ENCODE peak calls at places on chromosomes 2 and 18, in ten cellular contexts. Y is A549, W is pancreas, Z is H9, C is transverse colon, K is GM23338, R is Caco-2, O is neural progenitor cell, G is aorta, T is mammary epithelial cell. J is an unnamed sample. For H3K4me1, the result is how much of the 10 kb centered on the place peaks cover.

GRCh38 chr18:48589797-48590519 is 51.1 kb downstream of the CTIF start:
- DNase-seq in Y (no peak), W (no peak), Z (no peak), C (no peak), K (no peak), R (no peak), O (no peak), G (peak), T (no peak), J (no peak)

GRCh38 chr2:46175409-46175808 is 121.8 kb upstream of the EPAS1 start:
- DNase-seq in Y (no peak), W (no peak), Z (no peak), C (no peak), K (no peak), R (no peak), O (no peak), G (no peak), T (no peak), J (no peak)

GRCh38 chr2:96336873-96337272 is 1.3 kb downstream of the NCAPH start:
- DNase-seq in Y (no peak), W (no peak), Z (no peak), C (no peak), K (no peak), R (no peak), O (no peak), G (no peak), T (no peak), J (no peak)

GRCh38 chr18:25298853-25299274 is 53.1 kb downstream of the ZNF521 start:
- DNase-seq in Y (no peak), W (no peak), Z (no peak), C (no peak), K (no peak), R (no peak), O (no peak), G (no peak), T (peak), J (no peak)

GRCh38 chr2:133747965-133748700 is 179.9 kb upstream of the NCKAP5 start:
- DNase-seq in Y (no peak), W (no peak), Z (no peak), C (no peak), K (no peak), R (no peak), O (no peak), G (no peak), T (no peak), J (no peak)

GRCh38 chr2:65436825-65437221 is 4.4 kb upstream of the SPRED2 start:
- DNase-seq in Y (no peak), W (no peak), Z (no peak), C (no peak), K (peak), R (no peak), O (peak), G (no peak), T (no peak), J (peak)

GRCh38 chr2:42059261-42059898 is 11.6 kb downstream of the PKDCC start:
- DNase-seq in Y (no peak), W (no peak), Z (no peak), C (no peak), K (no peak), R (no peak), O (no peak), G (no peak), T (no peak), J (no peak)

GRCh38 chr2:181907005-181907549 is 15.5 kb downstream of the ITPRID2 start:
- DNase-seq in Y (no peak), W (no peak), Z (no peak), C (no peak), K (no peak), R (no peak), O (no peak), G (no peak), T (no peak), J (no peak)

GRCh38 chr2:167196461-167197252 is 308.4 kb downstream of the XIRP2 start:
- DNase-seq in Y (no peak), W (peak), Z (no peak), C (no peak), K (no peak), R (no peak), O (peak), G (no peak), T (peak), J (no peak)

GRCh38 chr2:20702563-20702962 is 35.6 kb downstream of the GDF7 start:
- DNase-seq in Y (no peak), W (no peak), Z (no peak), C (no peak), K (no peak), R (no peak), O (no peak), G (no peak), T (no peak), J (no peak)

GRCh38 chr18:8785261-8785660 is 79.9 kb downstream of the MTCL1 start:
- DNase-seq in Y (no peak), W (no peak), Z (no peak), C (no peak), K (no peak), R (no peak), O (no peak), G (no peak), T (no peak), J (no peak)

GRCh38 chr2:167292430-167293171 is 404.3 kb downstream of the XIRP2 start:
- DNase-seq in Y (peak), W (peak), Z (peak), C (peak), K (peak), R (peak), O (peak), G (peak), T (peak), J (peak)

GRCh38 chr2:42722328-42723190 is 41.4 kb downstream of the OXER1 start:
- DNase-seq in Y (peak), W (peak), Z (no peak), C (peak), K (peak), R (no peak), O (peak), G (peak), T (peak), J (peak)

GRCh38 chr2:209577376-209578357 is 153.8 kb downstream of the MAP2 start:
- DNase-seq in Y (peak), W (no peak), Z (no peak), C (no peak), K (peak), R (no peak), O (peak), G (no peak), T (no peak), J (no peak)

GRCh38 chr2:138554123-138554522 is 52.6 kb downstream of the SPOPL start:
- DNase-seq in Y (no peak), W (no peak), Z (no peak), C (no peak), K (no peak), R (no peak), O (no peak), G (no peak), T (no peak), J (no peak)

GRCh38 chr2:133819906-133820305 is 251.6 kb upstream of the NCKAP5 start:
- DNase-seq in Y (no peak), W (no peak), Z (no peak), C (no peak), K (no peak), R (no peak), O (no peak), G (no peak), T (no peak), J (no peak)

GRCh38 chr2:106089611-106090010 is 104.5 kb downstream of the UXS1 start:
- DNase-seq in Y (no peak), W (no peak), Z (no peak), C (no peak), K (no peak), R (no peak), O (no peak), G (no peak), T (no peak), J (no peak)

GRCh38 chr2:42917374-42918017 is 125.1 kb upstream of the HAAO start:
- DNase-seq in Y (no peak), W (no peak), Z (no peak), C (peak), K (no peak), R (no peak), O (no peak), G (no peak), T (no peak), J (no peak)

GRCh38 chr18:12092398-12093229 is 1.0 kb upstream of the ANKRD62 start:
- DNase-seq in Y (peak), W (peak), Z (peak), C (peak), K (peak), R (peak), O (peak), G (no peak), T (no peak), J (peak)

GRCh38 chr2:75896779-75897366 is 186.2 kb upstream of the GCFC2 start:
- DNase-seq in Y (peak), W (no peak), Z (peak), C (no peak), K (peak), R (peak), O (peak), G (no peak), T (peak), J (no peak)

GRCh38 chr2:100060875-100061274 is 81.5 kb downstream of the AFF3 start:
- DNase-seq in Y (no peak), W (no peak), Z (no peak), C (no peak), K (no peak), R (no peak), O (no peak), G (no peak), T (no peak), J (no peak)

GRCh38 chr2:32002406-32002805 is 8.4 kb downstream of the MEMO1 start:
- DNase-seq in Y (no peak), W (no peak), Z (no peak), C (no peak), K (no peak), R (no peak), O (no peak), G (no peak), T (no peak), J (peak)

GRCh38 chr2:44529448-44529847 is 167.7 kb downstream of the CAMKMT start:
- DNase-seq in Y (no peak), W (no peak), Z (no peak), C (no peak), K (no peak), R (no peak), O (no peak), G (no peak), T (peak), J (no peak)

GRCh38 chr2:12050381-12050780 is 303.9 kb downstream of the LPIN1 start:
- DNase-seq in Y (peak), W (no peak), Z (no peak), C (no peak), K (no peak), R (no peak), O (no peak), G (no peak), T (peak), J (no peak)

GRCh38 chr18:76494541-76495403 is at the start of gene ZNF516:
- DNase-seq in Y (no peak), W (peak), Z (no peak), C (no peak), K (peak), R (no peak), O (peak), G (peak), T (no peak), J (no peak)

GRCh38 chr2:201939366-201939985 is 94.2 kb upstream of the FZD7 start:
- DNase-seq in Y (no peak), W (no peak), Z (no peak), C (no peak), K (no peak), R (no peak), O (peak), G (no peak), T (no peak), J (no peak)

GRCh38 chr2:230589497-230590015 is 123.1 kb upstream of the CAB39 start:
- DNase-seq in Y (no peak), W (no peak), Z (no peak), C (peak), K (no peak), R (no peak), O (no peak), G (no peak), T (no peak), J (no peak)

GRCh38 chr2:231223458-231223970 is 25.1 kb downstream of the ARMC9 start:
- DNase-seq in Y (no peak), W (no peak), Z (no peak), C (no peak), K (no peak), R (no peak), O (no peak), G (no peak), T (no peak), J (no peak)

GRCh38 chr18:46250084-46250811 is 146.1 kb downstream of the HAUS1 start:
- DNase-seq in Y (no peak), W (peak), Z (no peak), C (peak), K (peak), R (peak), O (no peak), G (no peak), T (peak), J (peak)

GRCh38 chr2:127387655-127388422 is at the start of gene MAP3K2:
- DNase-seq in Y (peak), W (peak), Z (peak), C (peak), K (peak), R (peak), O (peak), G (peak), T (peak), J (peak)

GRCh38 chr2:38565333-38565732 is 37.4 kb downstream of the HNRNPLL start:
- DNase-seq in Y (no peak), W (no peak), Z (no peak), C (no peak), K (no peak), R (no peak), O (no peak), G (no peak), T (no peak), J (no peak)

GRCh38 chr2:20444993-20445910 is 1.6 kb upstream of the RHOB start:
- DNase-seq in Y (no peak), W (peak), Z (no peak), C (peak), K (peak), R (no peak), O (no peak), G (no peak), T (no peak), J (no peak)

GRCh38 chr18:44453505-44453904 is 227.2 kb upstream of the SETBP1 start:
- DNase-seq in Y (no peak), W (no peak), Z (no peak), C (no peak), K (no peak), R (no peak), O (no peak), G (no peak), T (no peak), J (no peak)

GRCh38 chr2:156680266-156680665 is 244.1 kb downstream of the GPD2 start:
- DNase-seq in Y (no peak), W (no peak), Z (no peak), C (no peak), K (no peak), R (no peak), O (no peak), G (no peak), T (no peak), J (no peak)

GRCh38 chr18:48340502-48340901 is 68.7 kb downstream of the ZBTB7C start:
- DNase-seq in Y (no peak), W (no peak), Z (no peak), C (no peak), K (no peak), R (no peak), O (no peak), G (no peak), T (no peak), J (no peak)

GRCh38 chr18:36015629-36016028 is 43.1 kb downstream of the RMP24 start:
- DNase-seq in Y (no peak), W (no peak), Z (no peak), C (no peak), K (no peak), R (no peak), O (no peak), G (no peak), T (no peak), J (no peak)

GRCh38 chr18:47594621-47595086 is 335.8 kb downstream of the SMAD2 start:
- DNase-seq in Y (no peak), W (no peak), Z (no peak), C (no peak), K (no peak), R (no peak), O (no peak), G (no peak), T (no peak), J (no peak)

GRCh38 chr2:132449868-132450267 is 33.3 kb downstream of the GPR39 start:
- DNase-seq in Y (no peak), W (no peak), Z (no peak), C (no peak), K (no peak), R (no peak), O (no peak), G (no peak), T (no peak), J (no peak)

DNA sequence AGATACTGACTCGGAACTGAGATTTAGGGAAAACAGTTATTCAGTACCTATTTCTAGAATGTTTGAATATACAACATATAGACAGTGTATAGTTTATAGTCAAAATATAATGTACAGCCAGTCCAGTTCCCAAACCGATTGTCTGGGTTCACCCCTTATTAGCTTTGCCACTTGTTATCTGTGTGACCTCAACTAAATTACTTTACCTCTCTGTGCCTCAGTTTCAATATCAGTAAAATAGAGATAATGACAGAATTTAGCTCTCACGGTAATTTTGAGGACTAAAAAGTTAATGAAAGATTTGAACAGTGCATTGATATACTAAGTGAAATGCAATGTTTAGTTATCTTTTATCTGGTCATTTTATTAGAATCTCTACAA is 750 bp upstream of the RIOK3 start:
- DNase-seq in Y (no peak), W (no peak), Z (no peak), C (no peak), K (no peak), R (no peak), O (no peak), G (no peak), T (no peak), J (no peak)
- H3K4me1 ChIP-seq in Y (under half), W (under half), Z (under half), C (under half), K (under half), R (under half), O (under half), G (under half), T (under half), J (under half)

GRCh38 chr2:173962583-173963110 is 2.5 kb downstream of the SP3 start:
- DNase-seq in Y (no peak), W (no peak), Z (no peak), C (no peak), K (no peak), R (no peak), O (no peak), G (no peak), T (no peak), J (no peak)

GRCh38 chr2:173959358-173959884 is 5.8 kb downstream of the SP3 start:
- DNase-seq in Y (no peak), W (no peak), Z (no peak), C (no peak), K (no peak), R (no peak), O (no peak), G (no peak), T (no peak), J (no peak)

GRCh38 chr2:173962036-173962435 is 3.1 kb downstream of the SP3 start:
- DNase-seq in Y (peak), W (no peak), Z (no peak), C (no peak), K (no peak), R (no peak), O (no peak), G (no peak), T (no peak), J (no peak)

GRCh38 chr2:173959909-173960308 is 5.3 kb downstream of the SP3 start:
- DNase-seq in Y (no peak), W (no peak), Z (no peak), C (no peak), K (no peak), R (no peak), O (no peak), G (no peak), T (no peak), J (no peak)

DNA sequence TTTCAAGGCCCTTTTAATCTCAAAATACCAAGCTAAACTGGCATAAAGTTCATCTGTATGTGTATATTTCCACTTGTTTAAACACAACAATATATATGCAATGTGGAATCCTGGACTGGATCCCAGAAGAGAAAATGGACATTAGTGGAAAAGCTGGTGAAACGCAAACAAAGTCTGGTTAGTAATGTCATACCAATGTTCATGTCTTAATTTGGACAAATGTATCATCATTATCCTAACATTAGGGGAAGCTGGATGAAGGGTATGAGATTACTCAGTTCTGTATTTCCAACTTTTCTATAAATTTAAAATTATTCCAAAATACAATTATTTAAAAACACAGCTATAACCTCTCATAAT is 3.8 kb downstream of the SP3 start:
- DNase-seq in Y (no peak), W (no peak), Z (no peak), C (no peak), K (no peak), R (no peak), O (no peak), G (no peak), T (no peak), J (no peak)
- H3K4me1 ChIP-seq in Y (under half), W (under half), Z (under half), C (half or more), K (under half), R (under half), O (under half), G (under half), T (under half), J (under half)

GRCh38 chr2:84906900-84907714 is 1.7 kb downstream of the TMSB10 start:
- DNase-seq in Y (peak), W (peak), Z (peak), C (peak), K (peak), R (peak), O (peak), G (peak), T (peak), J (peak)
- H3K4me1 ChIP-seq in Y (under half), W (under half), Z (under half), C (under half), K (under half), R (under half), O (under half), G (under half), T (under half), J (under half)

DNA sequence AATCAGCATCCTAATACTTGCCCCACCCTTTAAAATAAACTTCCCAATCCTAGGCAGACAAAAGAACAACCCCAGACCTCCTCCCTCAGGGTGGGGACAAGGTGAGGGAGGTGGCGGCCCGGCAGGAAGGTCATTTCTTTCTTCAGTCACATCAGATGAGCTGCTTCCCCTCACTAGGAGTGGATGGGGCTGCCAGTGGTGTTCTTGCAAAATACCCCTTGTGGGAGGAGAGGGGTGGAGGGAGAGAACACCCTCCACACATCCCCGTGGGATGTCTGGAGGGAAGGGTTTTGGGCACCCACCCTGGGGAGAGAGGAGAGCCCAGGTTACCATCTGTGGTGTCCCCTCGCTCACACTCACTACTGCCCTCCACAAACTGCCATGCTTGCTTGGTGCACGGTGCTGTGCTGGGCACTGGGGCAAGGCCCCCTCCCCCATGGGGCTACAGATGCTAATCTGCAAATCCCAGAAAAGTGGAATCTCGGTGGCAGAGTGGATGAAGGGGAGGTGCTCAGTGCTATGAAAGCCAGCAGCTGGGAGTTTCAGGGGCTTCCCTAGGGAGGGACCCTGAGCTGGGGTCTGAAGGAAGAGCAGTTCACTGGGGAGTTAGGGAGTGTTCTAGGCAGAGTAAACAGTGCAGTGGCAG is 63.9 kb downstream of the ODC1 start:
- DNase-seq in Y (no peak), W (no peak), Z (no peak), C (no peak), K (no peak), R (no peak), O (no peak), G (no peak), T (no peak), J (no peak)
- H3K4me1 ChIP-seq in Y (half or more), W (under half), Z (under half), C (under half), K (under half), R (under half), O (under half), G (under half), T (under half), J (under half)

GRCh38 chr2:239394346-239394945 is 6.4 kb downstream of the HDAC4 start:
- DNase-seq in Y (no peak), W (no peak), Z (no peak), C (no peak), K (no peak), R (no peak), O (no peak), G (no peak), T (no peak), J (no peak)

GRCh38 chr2:239393401-239393940 is 7.3 kb downstream of the HDAC4 start:
- DNase-seq in Y (no peak), W (no peak), Z (no peak), C (peak), K (no peak), R (no peak), O (no peak), G (peak), T (no peak), J (peak)

GRCh38 chr2:239395524-239395923 is 5.3 kb downstream of the HDAC4 start:
- DNase-seq in Y (no peak), W (no peak), Z (no peak), C (peak), K (no peak), R (no peak), O (no peak), G (no peak), T (no peak), J (no peak)

GRCh38 chr2:239393941-239394340 is 6.9 kb downstream of the HDAC4 start:
- DNase-seq in Y (no peak), W (no peak), Z (no peak), C (no peak), K (no peak), R (no peak), O (no peak), G (no peak), T (no peak), J (no peak)

GRCh38 chr2:239394978-239395377 is 5.8 kb downstream of the HDAC4 start:
- DNase-seq in Y (no peak), W (no peak), Z (no peak), C (peak), K (no peak), R (no peak), O (no peak), G (no peak), T (no peak), J (no peak)
- H3K4me1 ChIP-seq in Y (under half), W (under half), Z (under half), C (under half), K (under half), R (under half), O (under half), G (under half), T (under half), J (under half)